ENCODE peak calls at places on chromosomes 11 and 22, in four cellular contexts. One of them, this sample, is unnamed.

GRCh38 chr11:16831281-16832192 is 93.1 kb downstream of the C11orf58 start:
- DNase-seq in K562: no peak
- DNase-seq in GM12878: no peak
- DNase-seq in HepG2: no peak
- DNase-seq in this sample: no peak

GRCh38 chr22:31544481-31545480 is 48.4 kb downstream of the SFI1 start:
- DNase-seq in GM12878: no peak
- DNase-seq in K562: no peak
- DNase-seq in HepG2: peak
- DNase-seq in this sample: no peak

GRCh38 chr11:126853732-126854131 is 146.8 kb downstream of the KIRREL3 start:
- DNase-seq in GM12878: no peak
- DNase-seq in K562: no peak
- DNase-seq in HepG2: no peak
- DNase-seq in this sample: no peak

GRCh38 chr22:49936018-49936972 is 17.9 kb downstream of the CRELD2 start:
- DNase-seq in K562: peak
- DNase-seq in HepG2: peak
- DNase-seq in GM12878: peak
- DNase-seq in this sample: peak

GRCh38 chr22:27986459-27986858 is 67.4 kb upstream of the PITPNB start:
- DNase-seq in GM12878: no peak
- DNase-seq in HepG2: no peak
- DNase-seq in K562: no peak
- DNase-seq in this sample: no peak

GRCh38 chr11:70862093-70862492 is 390.3 kb downstream of the SHANK2 start:
- DNase-seq in GM12878: no peak
- DNase-seq in K562: no peak
- DNase-seq in HepG2: no peak
- DNase-seq in this sample: no peak

GRCh38 chr11:44371706-44372105 is 61.8 kb upstream of the ALX4 start:
- DNase-seq in K562: no peak
- DNase-seq in HepG2: no peak
- DNase-seq in GM12878: no peak
- DNase-seq in this sample: no peak

GRCh38 chr11:128929468-128929867 is 13.2 kb downstream of the TP53AIP1 start:
- DNase-seq in K562: no peak
- DNase-seq in GM12878: no peak
- DNase-seq in HepG2: no peak
- DNase-seq in this sample: no peak

GRCh38 chr11:65898656-65899355 is 1.4 kb downstream of the FOSL1 start:
- DNase-seq in GM12878: no peak
- DNase-seq in K562: no peak
- DNase-seq in HepG2: no peak
- DNase-seq in this sample: no peak

GRCh38 chr11:66476173-66476840 is 3.9 kb upstream of the DPP3 start:
- DNase-seq in GM12878: no peak
- DNase-seq in K562: no peak
- DNase-seq in HepG2: no peak
- DNase-seq in this sample: peak

GRCh38 chr11:65219930-65220213 is 38.1 kb downstream of the CAPN1 start:
- DNase-seq in GM12878: no peak
- DNase-seq in K562: no peak
- DNase-seq in HepG2: no peak
- DNase-seq in this sample: no peak

GRCh38 chr11:130220311-130221030 is 60.9 kb downstream of the ST14 start:
- DNase-seq in K562: no peak
- DNase-seq in HepG2: peak
- DNase-seq in GM12878: no peak
- DNase-seq in this sample: no peak

GRCh38 chr11:3833461-3833860 is 7.3 kb downstream of the RHOG start:
- DNase-seq in HepG2: no peak
- DNase-seq in K562: no peak
- DNase-seq in GM12878: no peak
- DNase-seq in this sample: no peak

DNA sequence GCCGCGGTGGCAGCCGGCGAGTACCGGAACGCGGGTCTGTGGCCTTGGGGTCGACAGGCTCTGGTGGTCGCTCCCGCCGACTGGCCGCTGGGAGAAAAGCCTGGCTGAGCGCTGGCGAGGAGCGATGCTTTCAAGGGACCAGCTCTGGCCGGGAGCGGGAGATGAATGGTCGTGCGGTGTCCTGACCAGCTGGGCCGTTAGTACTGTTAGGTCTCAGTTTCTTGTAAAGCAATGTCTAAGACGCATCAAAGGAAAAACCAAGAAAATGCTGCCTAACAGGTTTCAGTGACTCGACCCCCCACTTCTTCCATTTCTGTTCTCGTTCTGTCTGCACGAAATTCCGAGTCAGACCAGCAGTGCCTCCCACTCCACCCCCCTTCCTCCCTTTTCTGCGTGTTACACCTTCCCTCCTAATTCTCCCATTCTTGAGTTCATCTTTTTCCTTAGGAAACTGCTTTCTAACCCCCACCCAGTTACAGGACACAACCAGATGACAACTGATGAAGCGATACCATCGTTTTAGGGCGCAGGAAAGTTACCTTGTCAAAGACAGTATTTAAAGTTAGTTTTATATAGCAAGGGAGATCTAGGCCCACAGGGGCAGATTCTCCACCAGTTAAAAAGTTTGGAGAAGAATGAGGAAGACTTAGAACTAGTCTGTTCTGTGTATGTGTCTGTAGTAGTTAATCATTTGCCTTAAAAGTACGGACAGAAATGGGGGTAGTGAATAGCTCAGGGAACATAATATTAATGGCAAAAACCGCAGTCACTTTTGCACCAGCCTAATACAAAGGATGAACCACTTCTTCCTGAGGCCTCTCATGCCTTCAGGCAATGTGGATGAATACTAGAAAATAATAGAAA is 1.0 kb downstream of the CUL5 start:
- DNase-seq in GM12878: no peak
- DNase-seq in K562: peak
- DNase-seq in HepG2: peak
- DNase-seq in this sample: no peak
- TF ChIP-seq CBX5 in GM12878: no peak
- TF ChIP-seq CBX5 in K562: no peak
- TF ChIP-seq CBX5 in HepG2: no peak
- TF ChIP-seq CBX5 in this sample: no peak

DNA sequence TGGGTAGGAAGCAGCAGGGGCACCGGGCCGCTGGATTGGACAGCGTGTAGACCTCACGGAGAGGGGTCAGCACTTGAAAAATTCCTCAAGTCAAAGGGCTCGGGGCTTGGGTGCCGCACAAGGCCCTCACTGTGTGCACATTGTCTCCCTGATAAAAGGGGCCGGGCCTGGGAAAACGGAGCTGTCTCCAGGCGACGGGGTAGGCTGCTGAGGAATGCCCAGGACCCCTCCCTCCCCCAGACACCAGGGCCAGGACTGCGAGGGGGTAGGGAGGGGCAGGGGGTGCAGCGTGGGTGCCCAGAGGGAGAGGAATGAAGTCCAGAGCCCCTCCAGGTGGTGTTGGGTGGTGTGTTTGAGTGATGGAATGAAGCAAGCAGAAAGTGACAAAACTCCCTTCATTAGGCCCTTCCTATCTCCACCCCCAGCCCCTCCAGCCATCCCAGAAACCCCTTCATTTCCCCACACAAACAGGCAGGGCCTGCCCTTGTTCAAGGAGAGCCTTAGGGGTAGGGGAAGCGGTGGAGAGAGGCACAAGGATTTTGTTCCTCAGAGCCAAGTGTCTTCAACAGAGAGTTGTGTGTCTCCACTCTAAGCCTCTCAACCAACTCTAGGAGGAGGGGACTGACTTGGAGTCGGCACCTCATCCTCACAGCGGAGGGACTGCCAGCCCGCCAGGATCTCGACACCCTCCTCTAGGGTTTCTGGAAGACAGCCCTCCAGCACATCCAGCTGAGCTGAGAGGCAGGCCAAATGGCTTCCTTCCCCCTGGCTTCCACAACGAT is 63.9 kb downstream of the SYN3 start:
- DNase-seq in K562: no peak
- DNase-seq in HepG2: no peak
- DNase-seq in GM12878: no peak
- DNase-seq in this sample: no peak
- TF ChIP-seq CEBPB in K562: no peak
- TF ChIP-seq CEBPB in HepG2: no peak
- TF ChIP-seq CEBPB in GM12878: no peak
- TF ChIP-seq CEBPB in this sample: no peak

DNA sequence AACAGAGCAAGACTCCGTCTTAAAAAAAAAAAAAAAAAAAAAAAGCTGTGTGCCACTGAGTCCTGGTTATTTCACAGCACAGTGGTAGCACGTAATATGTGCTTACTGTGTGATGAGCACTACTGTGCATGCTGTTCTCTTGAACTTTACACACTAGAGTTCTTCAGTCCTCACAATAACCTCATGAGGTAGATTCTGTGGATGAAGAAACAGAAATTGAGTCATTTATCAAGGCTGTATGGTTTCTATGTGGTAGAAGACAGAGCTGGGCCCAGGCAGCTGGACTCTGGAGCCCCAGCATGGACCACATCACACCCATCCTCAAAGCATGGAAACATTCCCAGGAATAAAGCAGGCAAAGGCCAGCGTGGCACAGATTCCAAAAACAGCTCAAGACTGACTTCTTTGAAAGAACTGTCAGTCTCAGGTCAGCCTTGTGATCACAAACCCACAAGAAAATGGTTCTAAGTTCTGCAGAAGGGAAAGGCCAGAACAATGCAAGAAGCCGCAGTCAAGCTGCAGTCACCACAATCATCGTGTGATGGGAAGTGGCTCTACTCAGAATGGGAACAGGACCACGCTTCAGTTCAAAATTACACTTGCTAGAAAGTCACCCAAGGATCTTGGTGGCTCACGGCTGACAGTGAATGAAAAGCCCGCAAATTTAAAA is 49.5 kb downstream of the MICAL3 start:
- DNase-seq in GM12878: peak
- DNase-seq in K562: no peak
- DNase-seq in HepG2: no peak
- DNase-seq in this sample: no peak
- TF ChIP-seq CBX5 in GM12878: peak
- TF ChIP-seq CBX5 in K562: no peak
- TF ChIP-seq CBX5 in HepG2: no peak
- TF ChIP-seq CBX5 in this sample: no peak

GRCh38 chr11:114309517-114309916 is 13.3 kb downstream of the NNMT start:
- DNase-seq in K562: no peak
- DNase-seq in HepG2: no peak
- DNase-seq in GM12878: no peak
- DNase-seq in this sample: no peak

GRCh38 chr11:114311946-114312345 is 15.7 kb downstream of the NNMT start:
- DNase-seq in GM12878: no peak
- DNase-seq in HepG2: no peak
- DNase-seq in K562: no peak
- DNase-seq in this sample: no peak

GRCh38 chr11:114310095-114310494 is 13.9 kb downstream of the NNMT start:
- DNase-seq in GM12878: no peak
- DNase-seq in K562: no peak
- DNase-seq in HepG2: no peak
- DNase-seq in this sample: no peak

GRCh38 chr11:114307524-114308203 is 11.5 kb downstream of the NNMT start:
- DNase-seq in HepG2: peak
- DNase-seq in GM12878: no peak
- DNase-seq in K562: peak
- DNase-seq in this sample: no peak

DNA sequence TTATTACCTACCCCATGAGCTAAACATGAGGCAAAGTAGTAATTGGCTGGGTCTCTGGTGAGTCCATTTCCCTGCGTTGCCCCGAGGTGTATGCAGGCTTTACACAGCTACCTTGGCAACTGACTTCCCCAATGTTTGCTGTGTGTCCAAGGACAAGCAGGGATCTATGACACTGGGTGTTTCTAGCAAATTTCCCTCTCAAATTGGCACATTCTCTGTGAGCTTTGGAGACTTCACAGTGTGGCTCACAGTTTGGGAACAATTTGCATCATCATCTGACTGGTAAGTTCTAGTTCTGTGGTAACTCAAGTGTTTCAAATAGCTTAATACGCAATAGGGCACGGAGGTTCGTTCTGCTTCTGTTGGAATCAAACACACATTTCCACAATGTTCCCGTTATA is 12.5 kb downstream of the NNMT start:
- DNase-seq in HepG2: no peak
- DNase-seq in GM12878: no peak
- DNase-seq in K562: no peak
- DNase-seq in this sample: no peak
- TF ChIP-seq CEBPB in HepG2: no peak
- TF ChIP-seq CEBPB in GM12878: no peak
- TF ChIP-seq CEBPB in K562: no peak
- TF ChIP-seq CEBPB in this sample: no peak

GRCh38 chr11:28460348-28460747 is 352.2 kb downstream of the METTL15 start:
- DNase-seq in HepG2: no peak
- DNase-seq in K562: no peak
- DNase-seq in GM12878: no peak
- DNase-seq in this sample: no peak
- TF ChIP-seq CBX5 in HepG2: no peak
- TF ChIP-seq CBX5 in K562: no peak
- TF ChIP-seq CBX5 in GM12878: no peak
- TF ChIP-seq CBX5 in this sample: no peak

This sample was measured in H1.